ENCODE peak calls at places on chromosomes 13 and 19, in ten cellular contexts. V is renal cortical epithelial cell; W is cardiac muscle cell; G is activated gamma-delta T cell treated with anti-CD3 and anti-CD28 coated beads, Interleukin-2, amount 50 U/mL, for 16 hours; S is NCI-H524 treated with DMSO at 0.1 percent for 48 hours; B is HCEC 1CT; Q is CD8-positive, alpha-beta memory T cell; D is lower leg skin; E is GOT3; R is type B pancreatic cell. U is an unnamed sample.

GRCh38 chr19:27652796-27653195 is 1560.2 kb downstream of the UQCRFS1 start:
- DNase-seq in S (no peak), B (no peak), Q (no peak), E (no peak), G (no peak), V (no peak), R (no peak), D (no peak), W (no peak), U (no peak)

GRCh38 chr13:59531571-59532091 is 632.1 kb downstream of the DIAPH3 start:
- DNase-seq in D (peak), G (no peak), S (no peak), W (peak), Q (no peak), B (no peak), V (peak), R (no peak), E (no peak), U (peak)

GRCh38 chr13:106371024-106371423 is 164.4 kb downstream of the EFNB2 start:
- DNase-seq in V (no peak), B (no peak), Q (no peak), D (no peak), W (no peak), G (no peak), R (no peak), E (no peak), S (no peak), U (no peak)

GRCh38 chr13:47480121-47480520 is 521.0 kb downstream of the SUCLA2 start:
- DNase-seq in W (peak), S (no peak), V (peak), G (no peak), R (no peak), Q (no peak), B (peak), E (no peak), D (no peak), U (no peak)

GRCh38 chr13:50156140-50156539 is 140.9 kb downstream of the KCNRG start:
- DNase-seq in R (no peak), B (peak), D (no peak), S (no peak), G (no peak), E (no peak), V (peak), W (peak), Q (no peak), U (no peak)

GRCh38 chr19:47518854-47519253 is 4.0 kb upstream of the NAPA start:
- DNase-seq in G (no peak), S (no peak), B (no peak), D (no peak), Q (no peak), E (no peak), R (no peak), V (no peak), W (no peak), U (no peak)

GRCh38 chr19:35903550-35904179 is 1.3 kb downstream of the HCST start:
- DNase-seq in E (no peak), Q (peak), R (no peak), D (peak), S (no peak), V (peak), B (peak), W (peak), G (peak), U (peak)

GRCh38 chr19:38514812-38515633 is 81.5 kb downstream of the RYR1 start:
- DNase-seq in B (peak), Q (peak), E (peak), S (no peak), R (peak), D (peak), W (peak), G (peak), V (peak), U (peak)

GRCh38 chr13:40306817-40307216 is 359.6 kb downstream of the FOXO1 start:
- DNase-seq in D (no peak), E (no peak), B (no peak), Q (no peak), V (no peak), R (no peak), S (no peak), W (no peak), G (no peak), U (no peak)

GRCh38 chr13:27660511-27660910 is 38.8 kb downstream of the POLR1D start:
- DNase-seq in Q (no peak), V (no peak), G (no peak), W (no peak), S (peak), B (no peak), D (no peak), R (no peak), E (no peak), U (no peak)

GRCh38 chr13:51488212-51488611 is 35.4 kb upstream of the INTS6 start:
- DNase-seq in Q (no peak), D (no peak), B (no peak), R (no peak), W (no peak), S (no peak), E (no peak), G (no peak), V (peak), U (no peak)

GRCh38 chr19:41991025-41991424 is 3.0 kb downstream of the ATP1A3 start:
- DNase-seq in E (no peak), Q (no peak), R (no peak), W (no peak), D (no peak), V (no peak), G (no peak), S (no peak), B (no peak), U (no peak)

GRCh38 chr19:977058-977464 is 7.1 kb upstream of the WDR18 start:
- DNase-seq in R (no peak), B (no peak), D (no peak), S (no peak), Q (no peak), E (no peak), V (no peak), W (no peak), G (no peak), U (no peak)

GRCh38 chr19:42420055-42420544 is 7.1 kb downstream of the LIPE start:
- DNase-seq in V (no peak), S (peak), E (no peak), B (peak), D (no peak), R (no peak), Q (peak), G (peak), W (peak), U (no peak)